ENCODE peak calls at places on chromosomes 12 and 14, in nine cellular contexts. Y is uterus, A is hepatocyte, G is lung, F is fibroblast of villous mesenchyme, O is left ventricle myocardium inferior, V is adrenal gland, R is WERI-Rb-1, K is transverse colon. X is an unnamed sample.

GRCh38 chr14:99255621-99256482 is 16.1 kb downstream of the BCL11B start:
- DNase-seq in Y (no peak), A (no peak), G (no peak), F (no peak), O (no peak), V (no peak), R (no peak), K (no peak), X (no peak)

GRCh38 chr14:85421166-85421877 is 108.6 kb upstream of the FLRT2 start:
- DNase-seq in Y (no peak), A (peak), G (no peak), F (peak), O (no peak), V (no peak), R (no peak), K (no peak), X (peak)

GRCh38 chr12:50088577-50089335 is 3.6 kb downstream of the SMARCD1 start:
- DNase-seq in Y (no peak), A (peak), G (peak), F (peak), O (no peak), V (peak), R (peak), K (peak), X (no peak)

GRCh38 chr12:90067791-90068190 is 359.2 kb upstream of the ATP2B1 start:
- DNase-seq in Y (no peak), A (no peak), G (no peak), F (no peak), O (no peak), V (no peak), R (no peak), K (no peak), X (no peak)

GRCh38 chr14:89848165-89848564 is 106.4 kb downstream of the EFCAB11 start:
- DNase-seq in Y (no peak), A (no peak), G (no peak), F (no peak), O (no peak), V (no peak), R (no peak), K (no peak), X (peak)

GRCh38 chr14:60722163-60722835 is 1.9 kb downstream of the SIX4 start:
- DNase-seq in Y (peak), A (peak), G (peak), F (peak), O (no peak), V (peak), R (peak), K (peak), X (peak)

GRCh38 chr12:99386907-99387306 is 260.6 kb upstream of the GARIN6 start:
- DNase-seq in Y (no peak), A (peak), G (no peak), F (peak), O (no peak), V (no peak), R (no peak), K (no peak), X (peak)

GRCh38 chr14:61051046-61051445 is 70.0 kb downstream of the SLC38A6 start:
- DNase-seq in Y (no peak), A (peak), G (no peak), F (no peak), O (peak), V (peak), R (no peak), K (no peak), X (peak)

GRCh38 chr12:74015118-74015517 is 522.5 kb upstream of the ATXN7L3B start:
- DNase-seq in Y (no peak), A (no peak), G (no peak), F (no peak), O (no peak), V (no peak), R (no peak), K (no peak), X (no peak)

GRCh38 chr12:127194176-127194575 is 1072.8 kb upstream of the TMEM132C start:
- DNase-seq in Y (no peak), A (no peak), G (no peak), F (no peak), O (no peak), V (no peak), R (no peak), K (no peak), X (no peak)

GRCh38 chr12:104460041-104460757 is 3.5 kb downstream of the CHST11 start:
- DNase-seq in Y (no peak), A (no peak), G (no peak), F (no peak), O (no peak), V (no peak), R (no peak), K (no peak), X (no peak)

DNA sequence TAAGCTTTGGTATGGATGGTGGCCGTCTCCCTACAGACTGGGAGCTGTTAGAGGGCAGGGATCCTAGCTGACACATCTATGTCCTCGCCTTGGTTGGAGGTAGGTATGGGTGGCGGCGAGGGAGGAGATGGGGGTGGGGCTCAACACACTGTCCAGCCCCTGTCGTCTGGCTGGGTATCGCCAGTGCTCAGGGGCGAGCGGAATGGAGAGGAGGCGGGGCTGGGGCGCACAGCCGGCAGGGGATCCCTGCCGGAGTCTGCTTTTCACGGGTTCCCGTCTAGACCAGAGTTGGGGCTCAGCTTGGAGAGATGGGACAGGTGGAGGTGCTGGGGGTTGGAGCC is 16.1 kb downstream of the TAMALIN start:
- DNase-seq in Y (peak), A (peak), G (no peak), F (no peak), O (no peak), V (no peak), R (peak), K (peak), X (no peak)
- H3K4me3 ChIP-seq in Y (peak), A (peak), G (no peak), F (peak), O (peak), V (no peak), R (peak), K (peak), X (peak)

GRCh38 chr12:13339538-13339937 is 143.0 kb downstream of the EMP1 start:
- DNase-seq in Y (no peak), A (peak), G (no peak), F (peak), O (no peak), V (no peak), R (no peak), K (no peak), X (peak)
- TF ChIP-seq CTCF in Y (no peak), A (no peak), G (no peak), F (no peak), O (no peak), V (no peak), R (no peak), K (no peak), X (no peak)

GRCh38 chr14:42633504-42634095 is 1026.9 kb downstream of the LRFN5 start:
- DNase-seq in Y (no peak), A (no peak), G (no peak), F (no peak), O (no peak), V (no peak), R (no peak), K (no peak), X (no peak)
- H3K4me3 ChIP-seq in Y (no peak), A (no peak), G (no peak), F (no peak), O (no peak), V (no peak), R (no peak), K (no peak), X (no peak)

DNA sequence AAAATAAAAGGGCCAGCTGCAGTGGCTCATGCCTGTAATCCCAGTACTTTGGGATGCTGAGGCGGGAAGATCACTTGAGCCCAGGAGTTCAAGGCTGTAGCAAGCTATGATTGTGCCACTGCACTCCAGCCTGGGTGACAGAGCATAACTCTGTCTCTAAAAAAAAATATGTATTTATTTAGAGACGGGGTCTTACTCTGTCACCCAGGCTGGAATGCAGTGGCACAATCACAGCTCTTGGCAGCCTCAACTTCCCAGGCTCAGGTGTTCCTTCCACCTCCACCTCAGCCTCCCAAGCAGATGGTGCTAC is 179.3 kb upstream of the ATF7IP start:
- DNase-seq in Y (no peak), A (no peak), G (no peak), F (no peak), O (no peak), V (no peak), R (no peak), K (no peak), X (no peak)
- TF ChIP-seq CTCF in Y (no peak), A (no peak), G (no peak), F (peak), O (no peak), V (no peak), R (no peak), K (no peak), X (no peak)

GRCh38 chr14:103127861-103128598 is 4.8 kb downstream of the TNFAIP2 start:
- DNase-seq in Y (no peak), A (no peak), G (no peak), F (no peak), O (no peak), V (peak), R (no peak), K (no peak), X (no peak)
- H3K4me3 ChIP-seq in Y (no peak), A (no peak), G (no peak), F (no peak), O (peak), V (no peak), R (no peak), K (no peak), X (no peak)

GRCh38 chr14:86462193-86462592 is 932.2 kb downstream of the FLRT2 start:
- DNase-seq in Y (no peak), A (peak), G (no peak), F (peak), O (no peak), V (peak), R (peak), K (no peak), X (peak)
- TF ChIP-seq CTCF in Y (no peak), A (peak), G (no peak), F (peak), O (peak), V (peak), R (peak), K (peak), X (peak)

GRCh38 chr12:113436586-113436985 is 14.4 kb downstream of the SDSL start:
- DNase-seq in Y (no peak), A (no peak), G (no peak), F (no peak), O (no peak), V (peak), R (no peak), K (no peak), X (no peak)

GRCh38 chr12:113435367-113435766 is 13.2 kb downstream of the SDSL start:
- DNase-seq in Y (no peak), A (no peak), G (no peak), F (no peak), O (no peak), V (peak), R (no peak), K (no peak), X (no peak)

GRCh38 chr12:113436993-113437728 is 15.0 kb downstream of the SDSL start:
- DNase-seq in Y (no peak), A (no peak), G (no peak), F (no peak), O (no peak), V (no peak), R (no peak), K (no peak), X (no peak)

GRCh38 chr12:113428482-113428881 is 6.3 kb downstream of the SDSL start:
- DNase-seq in Y (no peak), A (no peak), G (no peak), F (no peak), O (no peak), V (no peak), R (no peak), K (no peak), X (no peak)

GRCh38 chr12:113432976-113433375 is 10.8 kb downstream of the SDSL start:
- DNase-seq in Y (no peak), A (no peak), G (no peak), F (no peak), O (no peak), V (no peak), R (no peak), K (no peak), X (no peak)
- H3K4me3 ChIP-seq in Y (no peak), A (no peak), G (no peak), F (no peak), O (no peak), V (no peak), R (no peak), K (no peak), X (no peak)

GRCh38 chr14:22221508-22221907 is 367.5 kb downstream of the DAD1 start:
- DNase-seq in Y (no peak), A (peak), G (no peak), F (peak), O (no peak), V (no peak), R (no peak), K (no peak), X (peak)
- TF ChIP-seq CTCF in Y (no peak), A (peak), G (no peak), F (peak), O (no peak), V (no peak), R (peak), K (no peak), X (peak)

GRCh38 chr14:77375164-77375950 is 1.5 kb downstream of the TMED8 start:
- DNase-seq in Y (no peak), A (no peak), G (no peak), F (no peak), O (no peak), V (no peak), R (no peak), K (no peak), X (no peak)
- H3K4me3 ChIP-seq in Y (no peak), A (peak), G (no peak), F (no peak), O (peak), V (no peak), R (no peak), K (no peak), X (peak)

DNA sequence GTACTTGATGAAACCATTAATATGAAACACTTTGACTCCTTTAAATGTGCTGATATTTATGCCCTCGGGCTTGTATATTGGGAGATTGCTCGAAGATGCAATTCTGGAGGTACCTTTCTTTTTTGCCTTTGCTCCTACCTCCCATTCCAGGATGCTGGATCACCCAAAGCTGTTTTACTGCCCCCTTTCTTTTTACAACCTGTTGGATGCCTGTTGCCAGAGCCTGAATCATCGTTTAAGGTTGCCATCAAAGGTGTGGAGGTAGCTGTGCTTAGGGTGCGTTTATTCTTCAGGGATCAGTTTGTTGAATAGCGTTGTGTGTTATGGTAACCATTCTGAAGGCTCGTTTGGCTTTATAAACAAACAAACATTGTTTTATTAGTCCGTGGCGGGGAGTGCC is 19.9 kb upstream of the TAMALIN start:
- DNase-seq in Y (no peak), A (no peak), G (no peak), F (no peak), O (no peak), V (no peak), R (no peak), K (no peak), X (no peak)
- TF ChIP-seq CTCF in Y (no peak), A (no peak), G (no peak), F (no peak), O (no peak), V (no peak), R (no peak), K (no peak), X (no peak)

X was measured in AG10803.